ENCODE peak calls at places on chromosome 7, in ten cellular contexts. Q is T-helper 1 cell; C is T-helper 2 cell; G is mesothelial cell of epicardium; O is uterus; F is heart right ventricle; W is Peyer's patch; H is activated T-helper 9 cell treated with anti-CD3 and anti-CD28 coated beads, Interleukin-2, amount 50 U/mL, for 16 hours; Y is breast epithelium; A is activated CD4-positive, alpha-beta T cell treated with anti-CD3 and anti-CD28 coated beads for 48 hours. E is an unnamed sample.

GRCh38 chr7:133303931-133304330 is 51.1 kb downstream of the EXOC4 start:
- DNase-seq in C (no peak), Y (no peak), Q (no peak), O (no peak), G (no peak), H (no peak), F (no peak), A (no peak), W (no peak), E (no peak)

GRCh38 chr7:130272456-130273080 is 5.9 kb downstream of the CPA2 start:
- DNase-seq in G (no peak), H (no peak), Q (no peak), A (no peak), W (no peak), Y (no peak), F (no peak), C (no peak), O (no peak), E (no peak)

GRCh38 chr7:118000480-118001202 is 127.4 kb upstream of the CTTNBP2 start:
- DNase-seq in Y (no peak), Q (no peak), G (no peak), F (no peak), A (no peak), H (no peak), O (no peak), C (no peak), W (no peak), E (no peak)

GRCh38 chr7:92809397-92810241 is 26.8 kb downstream of the CDK6 start:
- DNase-seq in O (peak), G (no peak), Y (peak), A (peak), F (peak), W (peak), H (peak), C (peak), Q (peak), E (peak)

GRCh38 chr7:127809285-127809702 is 157.3 kb downstream of the SND1 start:
- DNase-seq in H (no peak), F (no peak), A (peak), C (no peak), G (no peak), Q (no peak), W (no peak), Y (no peak), O (no peak), E (no peak)

GRCh38 chr7:75842836-75843446 is 29.3 kb upstream of the CCL24 start:
- DNase-seq in O (no peak), A (peak), Y (no peak), Q (no peak), G (no peak), C (peak), W (no peak), H (peak), F (peak), E (no peak)

GRCh38 chr7:139482662-139483466 is 609 bp downstream of the KLRG2 start:
- DNase-seq in W (no peak), H (no peak), C (no peak), Q (peak), G (no peak), A (peak), F (no peak), Y (no peak), O (no peak), E (no peak)

GRCh38 chr7:155761162-155761561 is 51.1 kb downstream of the SHH start:
- DNase-seq in F (no peak), Q (no peak), H (no peak), C (no peak), W (no peak), A (no peak), G (no peak), O (no peak), Y (no peak), E (no peak)

GRCh38 chr7:100088621-100089457 is at the start of gene COPS6:
- DNase-seq in H (peak), F (peak), O (peak), Y (peak), W (peak), Q (peak), C (peak), A (peak), G (peak), E (peak)

GRCh38 chr7:102069913-102070629 is 216.6 kb upstream of the SH2B2 start:
- DNase-seq in O (no peak), W (no peak), A (no peak), H (no peak), G (no peak), C (no peak), F (no peak), Q (no peak), Y (no peak), E (no peak)

GRCh38 chr7:25575634-25576033 is 347.3 kb upstream of the NPVF start:
- DNase-seq in W (no peak), Y (no peak), F (no peak), A (no peak), G (no peak), O (no peak), H (no peak), C (no peak), Q (no peak), E (no peak)

GRCh38 chr7:155454183-155455112 is 3.5 kb upstream of the EN2 start:
- DNase-seq in W (no peak), C (no peak), H (no peak), Q (no peak), Y (no peak), F (no peak), A (no peak), O (no peak), G (no peak), E (no peak)

GRCh38 chr7:105346593-105347322 is 42.0 kb downstream of the SRPK2 start:
- DNase-seq in A (no peak), F (no peak), G (no peak), C (no peak), Q (peak), H (no peak), O (no peak), Y (no peak), W (no peak), E (no peak)

GRCh38 chr7:149748223-149748874 is 25.0 kb downstream of the ZNF467 start:
- DNase-seq in W (no peak), A (no peak), H (no peak), F (no peak), O (no peak), G (no peak), C (no peak), Y (no peak), Q (no peak), E (no peak)

GRCh38 chr7:42192851-42193456 is 44.1 kb downstream of the GLI3 start:
- DNase-seq in Y (no peak), F (no peak), A (no peak), G (no peak), C (no peak), W (no peak), O (no peak), H (no peak), Q (no peak), E (no peak)

E was measured in T-cell.